ENCODE peak calls at places on chromosomes 16 and 17, in four cellular contexts. P is GM13976, I is foreskin fibroblast, C is spleen. R is an unnamed sample.

GRCh38 chr17:79779088-79779529 is 1.2 kb downstream of the CBX2 start:
- DNase-seq in P (no peak), I (no peak), C (no peak), R (no peak)

GRCh38 chr16:31214705-31215286 is 877 bp downstream of the TRIM72 start:
- DNase-seq in P (no peak), C (peak), I (no peak), R (no peak)

GRCh38 chr16:87076950-87077749 is 240.0 kb downstream of the C16orf95 start:
- DNase-seq in P (peak), C (peak), I (peak), R (peak)

GRCh38 chr16:88700636-88701482 is 5.3 kb downstream of the RNF166 start:
- DNase-seq in C (peak), I (peak), P (peak), R (peak)

GRCh38 chr16:29994613-29995329 is 646 bp downstream of the HIRIP3 start:
- DNase-seq in I (peak), C (peak), P (peak), R (peak)

GRCh38 chr17:50322271-50322670 is 23.7 kb upstream of the XYLT2 start:
- DNase-seq in C (no peak), P (no peak), I (no peak), R (no peak)

GRCh38 chr16:10988164-10988803 is 43.9 kb downstream of the CLEC16A start:
- DNase-seq in P (peak), I (no peak), C (no peak), R (peak)

GRCh38 chr16:85334718-85335583 is 222.7 kb upstream of the CIBAR2 start:
- DNase-seq in I (no peak), C (no peak), P (no peak), R (peak)

GRCh38 chr17:65453204-65453931 is 108.1 kb downstream of the AXIN2 start:
- DNase-seq in P (no peak), C (no peak), I (no peak), R (no peak)

GRCh38 chr17:64502021-64502420 is 4.1 kb downstream of the DDX5 start:
- DNase-seq in I (no peak), C (no peak), P (no peak), R (no peak)

GRCh38 chr17:46841561-46842379 is 9.6 kb upstream of the WNT9B start:
- DNase-seq in I (no peak), P (peak), C (no peak), R (peak)

DNA sequence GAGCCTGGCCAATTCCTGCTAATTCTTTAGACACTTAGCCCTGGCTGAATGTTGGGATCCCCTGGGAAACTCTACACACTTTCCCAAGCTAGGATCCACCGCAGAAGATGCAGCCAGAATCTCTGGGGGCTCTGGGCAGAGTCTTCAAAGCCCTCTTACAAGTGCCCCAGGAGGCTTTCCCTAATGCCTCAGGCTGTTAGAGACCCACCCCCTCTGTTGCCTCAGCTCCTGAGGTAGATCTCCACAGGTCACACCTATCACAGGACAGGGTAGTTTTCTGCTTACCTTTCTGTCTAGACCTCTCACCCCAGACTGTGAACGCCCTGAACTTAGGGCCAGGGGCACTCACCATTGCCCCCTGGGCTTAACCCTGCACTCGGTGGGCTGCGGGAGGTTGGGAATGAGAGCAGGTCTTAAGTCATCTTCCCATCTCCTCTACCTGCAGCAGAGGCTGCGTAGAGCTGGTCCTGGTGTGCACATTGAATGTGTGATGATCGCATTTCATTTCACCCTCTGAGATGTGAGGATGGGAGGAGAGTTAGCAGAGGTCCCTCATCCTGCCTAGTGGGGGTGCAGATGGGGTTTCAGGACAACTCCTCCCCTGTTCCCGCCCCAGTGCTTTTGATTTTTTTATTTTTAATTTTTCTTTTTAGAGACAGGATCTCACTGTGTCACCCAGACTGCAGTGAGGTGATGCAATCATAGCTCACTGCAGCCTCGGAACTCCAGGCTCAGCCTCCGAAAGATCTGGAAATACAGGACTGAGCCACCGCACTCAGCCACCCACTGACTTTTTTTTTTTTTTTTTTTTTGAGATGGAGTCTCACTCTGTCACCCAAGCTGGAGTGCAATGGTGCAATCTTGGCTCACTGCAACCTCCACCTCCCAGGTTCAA is 89.0 kb upstream of the LHX1 start:
- DNase-seq in I (no peak), C (peak), P (no peak), R (no peak)
- TF ChIP-seq CTCF in I (no peak), C (no peak), P (no peak), R (no peak)

GRCh38 chr16:50669741-50670140 is 11.4 kb downstream of the SNX20 start:
- DNase-seq in P (no peak), C (peak), I (no peak), R (no peak)

GRCh38 chr16:50673496-50674275 is 7.4 kb downstream of the SNX20 start:
- DNase-seq in P (no peak), C (peak), I (no peak), R (no peak)

GRCh38 chr16:50670476-50670875 is 10.6 kb downstream of the SNX20 start:
- DNase-seq in C (peak), P (no peak), I (no peak), R (no peak)

GRCh38 chr16:50674831-50675230 is 6.3 kb downstream of the SNX20 start:
- DNase-seq in P (no peak), I (no peak), C (peak), R (no peak)

GRCh38 chr16:50671644-50672260 is 9.4 kb downstream of the SNX20 start:
- DNase-seq in C (peak), I (peak), P (peak), R (peak)
- TF ChIP-seq CTCF in C (peak), I (peak), P (peak), R (peak)

DNA sequence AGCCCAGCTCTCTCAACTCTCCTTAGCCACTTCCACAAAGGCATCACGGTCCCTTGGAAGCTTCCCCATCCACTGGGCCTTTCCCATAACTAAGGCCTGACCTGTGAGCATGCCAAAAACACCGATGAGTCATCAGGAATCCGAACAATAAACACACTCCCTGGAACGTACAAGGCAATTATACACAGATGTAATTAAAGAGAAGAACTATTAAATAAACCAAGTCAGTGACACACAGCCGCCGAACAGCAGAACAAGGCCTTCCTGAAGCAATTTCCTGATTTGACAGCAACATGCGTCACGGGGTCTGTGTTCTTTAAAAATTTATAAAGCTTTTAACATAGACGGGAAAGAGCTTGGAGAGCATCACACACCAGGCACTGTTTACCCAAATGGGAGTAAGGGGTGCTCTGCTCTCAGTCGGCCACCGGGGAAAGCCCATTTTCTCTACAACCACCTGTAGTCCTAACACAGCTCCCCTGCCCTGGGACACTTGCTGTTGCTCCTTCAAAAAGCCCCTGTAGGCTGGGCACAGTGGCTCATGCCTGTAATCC is 29.4 kb downstream of the COG7 start:
- DNase-seq in I (peak), C (no peak), P (no peak), R (no peak)
- TF ChIP-seq CTCF in I (no peak), C (no peak), P (no peak), R (no peak)

GRCh38 chr16:16145286-16145685 is 78.0 kb downstream of the ABCC6 start:
- DNase-seq in P (no peak), C (no peak), I (no peak), R (no peak)
- TF ChIP-seq CTCF in P (no peak), C (no peak), I (no peak), R (no peak)

GRCh38 chr17:33292981-33293867 is at the start of gene ASIC2:
- DNase-seq in C (peak), P (no peak), I (peak), R (no peak)
- TF ChIP-seq CTCF in C (no peak), P (no peak), I (no peak), R (no peak)

GRCh38 chr17:7745748-7746470 is 28.4 kb downstream of the DNAH2 start:
- DNase-seq in I (peak), C (no peak), P (no peak), R (no peak)
- TF ChIP-seq CTCF in I (peak), C (no peak), P (no peak), R (no peak)

GRCh38 chr16:12257926-12258561 is 281.5 kb downstream of the SNX29 start:
- DNase-seq in C (no peak), I (no peak), P (no peak), R (no peak)
- TF ChIP-seq CTCF in C (no peak), I (no peak), P (no peak), R (no peak)

GRCh38 chr17:41624208-41625101 is at the start of gene KRT17:
- DNase-seq in P (no peak), C (peak), I (no peak), R (no peak)
- TF ChIP-seq CTCF in P (no peak), C (no peak), I (no peak), R (no peak)

GRCh38 chr17:42865638-42866094 is 14.7 kb downstream of the AOC3 start:
- DNase-seq in P (no peak), C (no peak), I (no peak), R (no peak)
- TF ChIP-seq CTCF in P (no peak), C (no peak), I (no peak), R (no peak)

GRCh38 chr17:32487460-32488176 is 825 bp downstream of the CDK5R1 start:
- DNase-seq in I (no peak), C (peak), P (peak), R (peak)
- TF ChIP-seq CTCF in I (no peak), C (no peak), P (no peak), R (no peak)